ENCODE peak calls at places on chromosome 4, in nine cellular contexts. D is lower leg skin, C is adrenal gland, O is uterus, Z is gastrocnemius medialis, M is body of pancreas, B is tibial nerve, K is heart left ventricle, Y is A549. T is an unnamed sample.

GRCh38 chr4:40055379-40055872 is 1.2 kb upstream of the N4BP2 start:
- DNase-seq in D (no peak), C (no peak), O (no peak), Z (no peak), M (no peak), B (no peak), K (no peak), Y (no peak), T (no peak)

GRCh38 chr4:73944061-73944875 is 37.6 kb downstream of the PF4 start:
- DNase-seq in D (no peak), C (peak), O (no peak), Z (no peak), M (peak), B (no peak), K (peak), Y (no peak), T (no peak)

GRCh38 chr4:121011780-121012340 is 60.5 kb downstream of the NDNF start:
- DNase-seq in D (no peak), C (no peak), O (no peak), Z (no peak), M (no peak), B (no peak), K (no peak), Y (no peak), T (no peak)

GRCh38 chr4:4614925-4615678 is 73.3 kb upstream of the STX18 start:
- DNase-seq in D (peak), C (no peak), O (no peak), Z (no peak), M (no peak), B (no peak), K (no peak), Y (no peak), T (no peak)

GRCh38 chr4:106522839-106523238 is 154.3 kb upstream of the GIMD1 start:
- DNase-seq in D (no peak), C (no peak), O (no peak), Z (no peak), M (no peak), B (no peak), K (no peak), Y (peak), T (no peak)

GRCh38 chr4:73753215-73753614 is 12.8 kb downstream of the CXCL8 start:
- DNase-seq in D (no peak), C (no peak), O (no peak), Z (no peak), M (no peak), B (no peak), K (no peak), Y (no peak), T (no peak)

GRCh38 chr4:17276821-17277220 is 235.1 kb downstream of the QDPR start:
- DNase-seq in D (no peak), C (no peak), O (peak), Z (no peak), M (no peak), B (no peak), K (peak), Y (no peak), T (no peak)

GRCh38 chr4:30721353-30722091 is 1.4 kb downstream of the PCDH7 start:
- DNase-seq in D (no peak), C (no peak), O (peak), Z (no peak), M (peak), B (no peak), K (peak), Y (peak), T (no peak)

GRCh38 chr4:39502034-39502658 is 25.1 kb downstream of the UGDH start:
- DNase-seq in D (no peak), C (peak), O (no peak), Z (no peak), M (no peak), B (no peak), K (no peak), Y (no peak), T (peak)

DNA sequence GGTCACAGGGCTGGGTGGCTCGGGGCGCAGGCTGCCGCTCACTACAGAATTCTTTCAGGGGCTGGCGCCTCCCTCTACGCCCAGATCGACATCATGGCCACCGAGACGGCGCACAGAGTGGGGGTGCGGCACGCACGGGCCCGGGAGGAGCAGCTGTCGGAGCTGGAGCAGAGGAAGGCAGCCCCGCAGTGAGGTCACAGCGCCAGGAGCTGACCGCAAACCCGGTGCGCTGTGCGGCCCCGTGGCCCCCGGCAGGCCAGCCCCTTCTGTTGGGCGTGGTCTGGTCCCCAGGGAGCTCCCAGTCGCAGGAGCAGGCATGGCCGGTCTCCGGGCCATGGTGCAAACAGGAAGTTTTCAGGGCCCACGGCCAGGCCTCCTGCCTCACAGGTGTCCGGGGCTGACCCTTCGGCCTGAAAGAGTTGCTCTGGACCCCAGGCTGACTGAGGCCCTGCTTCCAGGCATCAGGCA is 31.6 kb downstream of the LRPAP1 start:
- DNase-seq in D (no peak), C (no peak), O (no peak), Z (no peak), M (no peak), B (no peak), K (no peak), Y (no peak), T (no peak)
- TF ChIP-seq POLR2A in D (no peak), C (no peak), O (no peak), Z (no peak), M (no peak), B (no peak), K (no peak), Y (no peak), T (no peak)

GRCh38 chr4:47463235-47463956 is at the start of gene COMMD8:
- DNase-seq in D (peak), C (peak), O (peak), Z (peak), M (peak), B (peak), K (peak), Y (peak), T (peak)
- TF ChIP-seq POLR2A in D (no peak), C (peak), O (peak), Z (no peak), M (peak), B (peak), K (peak), Y (peak), T (peak)

GRCh38 chr4:184825394-184826314 is at the start of gene ACSL1:
- DNase-seq in D (peak), C (peak), O (peak), Z (peak), M (peak), B (peak), K (peak), Y (peak), T (peak)
- TF ChIP-seq POLR2A in D (no peak), C (peak), O (peak), Z (peak), M (peak), B (peak), K (peak), Y (peak), T (peak)

DNA sequence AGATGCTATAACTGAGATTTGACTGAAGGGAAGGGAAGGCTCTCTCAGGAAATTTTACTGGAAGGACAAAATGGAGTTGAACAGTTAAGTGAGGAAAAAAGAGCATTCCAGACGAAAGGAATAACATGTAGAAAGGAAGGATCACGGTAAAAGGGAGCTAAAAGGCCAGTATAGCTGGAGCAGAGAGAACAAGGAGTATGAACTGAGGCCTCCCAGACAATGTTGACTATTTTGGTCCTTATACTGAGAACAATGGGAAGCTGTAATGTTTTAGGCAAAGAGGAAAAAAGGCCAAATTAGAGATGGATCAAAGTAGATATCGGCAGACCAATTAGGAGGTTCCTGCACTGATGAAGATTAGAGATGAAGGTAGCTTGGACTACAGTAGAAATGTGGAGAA is 26.8 kb upstream of the SCD5 start:
- DNase-seq in D (no peak), C (no peak), O (no peak), Z (no peak), M (no peak), B (no peak), K (no peak), Y (no peak), T (no peak)
- TF ChIP-seq POLR2A in D (no peak), C (no peak), O (no peak), Z (no peak), M (no peak), B (no peak), K (no peak), Y (no peak), T (no peak)

GRCh38 chr4:6917445-6918241 is 8.0 kb downstream of the TBC1D14 start:
- DNase-seq in D (peak), C (peak), O (peak), Z (peak), M (peak), B (peak), K (peak), Y (peak), T (no peak)
- TF ChIP-seq POLR2A in D (no peak), C (no peak), O (no peak), Z (no peak), M (peak), B (no peak), K (no peak), Y (no peak), T (no peak)

GRCh38 chr4:76665139-76665538 is 230.1 kb downstream of the SHROOM3 start:
- DNase-seq in D (peak), C (no peak), O (no peak), Z (no peak), M (peak), B (no peak), K (no peak), Y (peak), T (no peak)
- TF ChIP-seq POLR2A in D (no peak), C (no peak), O (no peak), Z (no peak), M (no peak), B (no peak), K (no peak), Y (no peak), T (no peak)

GRCh38 chr4:88158360-88159136 is at the start of gene ABCG2:
- DNase-seq in D (no peak), C (peak), O (peak), Z (no peak), M (peak), B (no peak), K (peak), Y (peak), T (no peak)
- TF ChIP-seq POLR2A in D (no peak), C (no peak), O (peak), Z (no peak), M (no peak), B (no peak), K (no peak), Y (peak), T (peak)

DNA sequence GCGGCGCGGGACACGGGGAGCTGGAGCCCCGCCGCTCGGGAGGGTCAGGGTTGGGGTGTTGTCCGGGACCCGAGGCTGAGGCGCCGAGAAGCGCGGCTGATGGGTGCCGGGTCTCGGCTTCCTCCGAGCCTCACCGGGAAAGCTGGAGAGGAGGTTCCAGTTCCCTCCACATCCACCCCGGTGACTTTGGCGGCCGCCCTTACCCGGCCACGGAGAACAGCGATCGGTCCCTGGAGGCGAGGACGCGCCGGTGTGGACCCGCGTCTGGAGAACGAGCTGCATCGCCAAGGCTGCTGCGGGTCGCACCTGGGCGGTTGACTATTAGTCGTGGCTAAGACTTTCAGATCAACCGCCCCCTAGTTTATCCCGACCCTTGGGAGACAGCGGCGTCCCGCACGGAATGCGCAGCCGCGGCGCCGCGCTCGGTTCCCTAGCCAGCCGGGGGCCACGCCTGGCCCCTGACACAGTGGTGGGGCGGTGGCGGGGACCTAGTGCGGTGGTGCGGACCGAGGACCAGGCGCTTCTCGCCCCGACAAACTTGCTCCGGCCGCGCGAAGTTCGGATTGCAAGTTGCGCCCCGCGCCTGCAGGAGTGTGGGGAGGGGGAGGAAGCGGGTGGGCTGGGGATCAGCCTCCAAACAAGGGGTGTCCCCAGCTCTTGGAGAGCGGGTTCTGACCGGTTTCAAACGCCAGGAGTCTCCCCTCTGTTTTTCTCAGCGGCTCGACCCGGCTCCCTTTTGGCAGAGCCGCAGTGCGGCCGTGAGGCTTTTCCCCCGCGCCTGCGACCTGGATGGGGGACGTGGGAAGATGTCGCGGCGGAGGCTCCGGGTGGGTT is 540 bp downstream of the FHDC1 start:
- DNase-seq in D (no peak), C (no peak), O (no peak), Z (no peak), M (peak), B (no peak), K (peak), Y (peak), T (peak)
- TF ChIP-seq POLR2A in D (no peak), C (no peak), O (no peak), Z (no peak), M (no peak), B (no peak), K (no peak), Y (no peak), T (no peak)

GRCh38 chr4:10074076-10074766 is 42.4 kb downstream of the WDR1 start:
- DNase-seq in D (no peak), C (no peak), O (peak), Z (no peak), M (no peak), B (no peak), K (no peak), Y (no peak), T (no peak)

GRCh38 chr4:10075953-10076391 is 40.6 kb downstream of the WDR1 start:
- DNase-seq in D (no peak), C (no peak), O (peak), Z (no peak), M (peak), B (no peak), K (no peak), Y (no peak), T (no peak)

GRCh38 chr4:10075158-10075863 is 41.3 kb downstream of the WDR1 start:
- DNase-seq in D (no peak), C (no peak), O (peak), Z (no peak), M (no peak), B (no peak), K (no peak), Y (no peak), T (no peak)

GRCh38 chr4:10072420-10073017 is 44.1 kb downstream of the WDR1 start:
- DNase-seq in D (no peak), C (no peak), O (no peak), Z (peak), M (peak), B (no peak), K (no peak), Y (no peak), T (no peak)

GRCh38 chr4:10074767-10075105 is 41.9 kb downstream of the WDR1 start:
- DNase-seq in D (no peak), C (no peak), O (peak), Z (no peak), M (no peak), B (no peak), K (no peak), Y (peak), T (peak)
- TF ChIP-seq POLR2A in D (no peak), C (no peak), O (no peak), Z (no peak), M (no peak), B (no peak), K (no peak), Y (no peak), T (no peak)

GRCh38 chr4:52726821-52727580 is 24.2 kb downstream of the ERVMER34-1 start:
- DNase-seq in D (no peak), C (no peak), O (no peak), Z (no peak), M (no peak), B (no peak), K (no peak), Y (no peak), T (no peak)

GRCh38 chr4:52718123-52718522 is 33.1 kb downstream of the ERVMER34-1 start:
- DNase-seq in D (no peak), C (peak), O (no peak), Z (no peak), M (no peak), B (no peak), K (no peak), Y (no peak), T (no peak)

GRCh38 chr4:52716364-52717151 is 34.7 kb downstream of the ERVMER34-1 start:
- DNase-seq in D (no peak), C (no peak), O (no peak), Z (no peak), M (no peak), B (no peak), K (no peak), Y (no peak), T (no peak)

GRCh38 chr4:52721968-52722814 is 29.0 kb downstream of the ERVMER34-1 start:
- DNase-seq in D (peak), C (peak), O (peak), Z (peak), M (peak), B (peak), K (peak), Y (peak), T (peak)
- TF ChIP-seq POLR2A in D (no peak), C (peak), O (peak), Z (peak), M (peak), B (peak), K (peak), Y (peak), T (peak)